ENCODE peak calls at places on chromosome 5, in four cellular contexts. P is fibroblast of lung, X is keratinocyte, U is colonic mucosa. T is an unnamed sample.

GRCh38 chr5:143126121-143127019 is 277.1 kb downstream of the NR3C1 start:
- DNase-seq in X (no peak), P (no peak), U (no peak), T (no peak)

GRCh38 chr5:172403191-172403794 is 51.0 kb downstream of the SH3PXD2B start:
- DNase-seq in X (no peak), U (peak), P (peak), T (no peak)

GRCh38 chr5:57247765-57248164 is 73.9 kb downstream of the GPBP1 start:
- DNase-seq in P (no peak), U (no peak), X (no peak), T (no peak)

GRCh38 chr5:122121782-122122465 is 7.4 kb upstream of the ZNF474 start:
- DNase-seq in X (no peak), P (peak), U (no peak), T (no peak)

GRCh38 chr5:79464695-79465332 is 49.1 kb downstream of the HOMER1 start:
- DNase-seq in P (no peak), X (no peak), U (no peak), T (no peak)

GRCh38 chr5:73120222-73121108 is at the start of gene TMEM171:
- DNase-seq in P (peak), X (no peak), U (peak), T (peak)

GRCh38 chr5:177500685-177501522 is 3.5 kb upstream of the PDLIM7 start:
- DNase-seq in U (peak), P (peak), X (no peak), T (peak)

GRCh38 chr5:43193171-43193951 is 1.3 kb downstream of the NIM1K start:
- DNase-seq in X (peak), P (peak), U (no peak), T (no peak)

GRCh38 chr5:3736926-3737325 is 141.3 kb downstream of the IRX1 start:
- DNase-seq in U (no peak), X (no peak), P (peak), T (no peak)

GRCh38 chr5:95842955-95843544 is 20.5 kb upstream of the GLRX start:
- DNase-seq in U (peak), P (peak), X (no peak), T (peak)

GRCh38 chr5:4942831-4943178 is 197.3 kb upstream of the ADAMTS16 start:
- DNase-seq in U (no peak), X (no peak), P (no peak), T (peak)

GRCh38 chr5:143405063-143405746 is 1.7 kb upstream of the NR3C1 start:
- DNase-seq in X (no peak), U (peak), P (peak), T (peak)

GRCh38 chr5:96322865-96323264 is 110.2 kb downstream of the PCSK1 start:
- DNase-seq in U (no peak), X (no peak), P (no peak), T (no peak)

GRCh38 chr5:120139039-120139438 is 325.1 kb upstream of the PRR16 start:
- DNase-seq in U (no peak), X (no peak), P (peak), T (no peak)

GRCh38 chr5:78497573-78498533 is 137.4 kb downstream of the SCAMP1 start:
- DNase-seq in P (peak), U (peak), X (no peak), T (no peak)

GRCh38 chr5:143772621-143773020 is 39.3 kb upstream of the HMHB1 start:
- DNase-seq in X (no peak), P (no peak), U (no peak), T (no peak)

GRCh38 chr5:76927961-76928360 is 24.9 kb upstream of the CRHBP start:
- DNase-seq in U (no peak), P (no peak), X (no peak), T (no peak)

GRCh38 chr5:1511651-1512540 is 11.9 kb downstream of the LPCAT1 start:
- DNase-seq in X (no peak), U (peak), P (peak), T (peak)

GRCh38 chr5:150138551-150139265 is 16.9 kb downstream of the PDGFRB start:
- DNase-seq in P (peak), U (no peak), X (no peak), T (peak)

GRCh38 chr5:1278216-1278615 is 16.7 kb downstream of the TERT start:
- DNase-seq in P (no peak), U (no peak), X (no peak), T (no peak)

GRCh38 chr5:87121315-87122170 is 146.1 kb upstream of the RASA1 start:
- DNase-seq in X (no peak), U (no peak), P (peak), T (no peak)

GRCh38 chr5:20572560-20572959 is 584.6 kb upstream of the CDH18 start:
- DNase-seq in U (no peak), X (no peak), P (peak), T (no peak)

GRCh38 chr5:95163079-95163478 is 121.8 kb downstream of the MCTP1 start:
- DNase-seq in X (no peak), P (no peak), U (no peak), T (no peak)

GRCh38 chr5:172881691-172882370 is 47.8 kb downstream of the ERGIC1 start:
- DNase-seq in P (peak), X (no peak), U (no peak), T (no peak)

GRCh38 chr5:110159202-110159601 is 469.5 kb downstream of the MAN2A1 start:
- DNase-seq in X (peak), P (peak), U (no peak), T (no peak)

GRCh38 chr5:1410156-1411014 is 34.9 kb downstream of the SLC6A3 start:
- DNase-seq in X (no peak), U (no peak), P (no peak), T (no peak)

GRCh38 chr5:1089621-1090040 is 22.2 kb downstream of the SLC12A7 start:
- DNase-seq in U (no peak), P (no peak), X (no peak), T (no peak)

GRCh38 chr5:156475831-156476551 is 149.0 kb downstream of the SGCD start:
- DNase-seq in U (peak), P (peak), X (no peak), T (peak)

GRCh38 chr5:142800776-142801494 is 30.8 kb downstream of the ARHGAP26 start:
- DNase-seq in P (no peak), X (no peak), U (no peak), T (no peak)

GRCh38 chr5:131627466-131627865 is 7.6 kb downstream of the RAPGEF6 start:
- DNase-seq in X (no peak), P (peak), U (no peak), T (no peak)

GRCh38 chr5:36607114-36607561 is 732 bp downstream of the SLC1A3 start:
- DNase-seq in P (peak), U (no peak), X (no peak), T (no peak)

GRCh38 chr5:158127536-158127935 is 268.6 kb upstream of the CLINT1 start:
- DNase-seq in P (no peak), X (no peak), U (no peak), T (no peak)

GRCh38 chr5:56310711-56311204 is 77.6 kb upstream of the ANKRD55 start:
- DNase-seq in P (peak), X (no peak), U (no peak), T (no peak)

GRCh38 chr5:618450-618849 is 6.3 kb downstream of the CEP72 start:
- DNase-seq in U (no peak), P (no peak), X (no peak), T (no peak)

GRCh38 chr5:104947061-104947460 is 1384.5 kb upstream of the NUDT12 start:
- DNase-seq in X (no peak), U (no peak), P (no peak), T (no peak)

GRCh38 chr5:139696167-139696893 is 48.2 kb downstream of the CXXC5 start:
- DNase-seq in P (no peak), X (no peak), U (no peak), T (peak)

GRCh38 chr5:2740849-2741555 is 10.5 kb downstream of the IRX2 start:
- DNase-seq in X (no peak), U (no peak), P (no peak), T (no peak)

GRCh38 chr5:38441730-38442573 is 114.5 kb downstream of the LIFR start:
- DNase-seq in X (no peak), U (peak), P (peak), T (peak)

GRCh38 chr5:89996892-89997291 is 412.7 kb downstream of the CETN3 start:
- DNase-seq in X (no peak), P (no peak), U (peak), T (no peak)

GRCh38 chr5:138157626-138158025 is 18.4 kb upstream of the NME5 start:
- DNase-seq in U (no peak), P (no peak), X (no peak), T (no peak)

GRCh38 chr5:138163721-138164120 is 14.7 kb downstream of the BRD8 start:
- DNase-seq in X (no peak), P (no peak), U (no peak), T (no peak)

GRCh38 chr5:138160706-138161105 is 17.7 kb downstream of the BRD8 start:
- DNase-seq in P (no peak), X (no peak), U (no peak), T (no peak)

DNA sequence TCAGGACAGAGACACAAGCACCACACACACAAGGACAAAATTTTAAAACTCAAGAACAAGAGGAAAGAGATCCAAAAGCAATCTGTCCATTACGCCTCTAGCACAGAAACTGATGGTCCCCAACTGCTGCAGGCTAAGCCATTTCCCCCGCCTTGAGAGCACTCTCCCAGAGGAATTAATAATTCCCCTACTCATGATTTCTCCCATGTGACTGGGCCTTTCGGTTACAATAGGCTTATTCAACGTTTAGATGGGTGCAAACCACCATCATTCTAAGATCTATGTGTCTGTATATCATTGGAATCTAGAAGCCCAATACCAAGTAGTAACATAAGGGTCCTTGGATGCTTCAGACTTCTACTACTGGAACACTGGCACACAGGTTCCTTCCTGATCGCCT is 18.8 kb downstream of the BRD8 start:
- DNase-seq in P (no peak), X (no peak), U (no peak), T (no peak)
- H3K9ac ChIP-seq in P (no peak), X (no peak), U (no peak), T (no peak)

DNA sequence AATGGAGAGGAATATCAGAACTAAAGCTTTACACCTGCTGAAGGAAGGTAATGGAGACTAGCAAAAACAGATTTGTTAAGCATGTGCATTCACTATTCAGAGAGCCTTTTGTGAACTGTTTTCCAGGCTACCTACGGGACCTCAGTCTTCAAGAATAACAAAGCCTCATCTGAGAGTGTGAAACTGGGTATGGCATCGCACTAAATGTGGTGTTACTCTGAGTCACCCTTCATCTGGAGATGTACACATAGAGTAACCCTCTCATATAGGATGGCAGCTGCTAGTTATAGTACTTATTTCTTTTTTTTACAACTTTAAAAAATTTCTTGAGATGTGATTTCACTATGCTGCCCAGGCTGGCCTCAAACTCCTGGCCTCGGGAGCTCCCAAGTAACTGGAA is 306.8 kb downstream of the ZNF608 start:
- DNase-seq in X (no peak), U (no peak), P (no peak), T (no peak)
- H3K9ac ChIP-seq in X (no peak), U (no peak), P (no peak), T (no peak)

GRCh38 chr5:167233507-167233906 is 1057.9 kb upstream of the WWC1 start:
- DNase-seq in U (no peak), X (no peak), P (peak), T (no peak)

GRCh38 chr5:167230414-167230813 is 1061.0 kb upstream of the WWC1 start:
- DNase-seq in X (no peak), P (no peak), U (no peak), T (no peak)

GRCh38 chr5:167232675-167233074 is 1058.8 kb upstream of the WWC1 start:
- DNase-seq in U (no peak), P (no peak), X (no peak), T (no peak)

GRCh38 chr5:167229751-167230150 is 1061.7 kb upstream of the WWC1 start:
- DNase-seq in U (no peak), X (peak), P (no peak), T (no peak)

GRCh38 chr5:167228134-167228533 is 1063.3 kb upstream of the WWC1 start:
- DNase-seq in X (no peak), U (no peak), P (no peak), T (no peak)
- H3K9ac ChIP-seq in X (no peak), U (no peak), P (no peak), T (no peak)

GRCh38 chr5:88665750-88666215 is 217.2 kb downstream of the MEF2C start:
- DNase-seq in P (peak), U (no peak), X (no peak), T (peak)
- H3K9ac ChIP-seq in P (no peak), U (no peak), X (no peak), T (no peak)

GRCh38 chr5:53045263-53045662 is 56.1 kb downstream of the ITGA2 start:
- DNase-seq in P (peak), X (no peak), U (no peak), T (no peak)

GRCh38 chr5:53038196-53038847 is 49.2 kb downstream of the ITGA2 start:
- DNase-seq in X (peak), P (no peak), U (no peak), T (no peak)

GRCh38 chr5:53041071-53041692 is 52.0 kb downstream of the ITGA2 start:
- DNase-seq in P (peak), U (no peak), X (no peak), T (no peak)

GRCh38 chr5:53039855-53040254 is 50.7 kb downstream of the ITGA2 start:
- DNase-seq in X (no peak), P (no peak), U (no peak), T (no peak)

GRCh38 chr5:53041740-53042139 is 52.6 kb downstream of the ITGA2 start:
- DNase-seq in U (no peak), P (no peak), X (no peak), T (no peak)
- H3K9ac ChIP-seq in U (no peak), P (no peak), X (no peak), T (no peak)

GRCh38 chr5:141322261-141322660 is 1.7 kb upstream of the TAF7 start:
- DNase-seq in P (no peak), X (no peak), U (no peak), T (no peak)

GRCh38 chr5:141320225-141321169 is at the start of gene TAF7:
- DNase-seq in X (peak), P (peak), U (peak), T (peak)

GRCh38 chr5:141319202-141319601 is 1.4 kb downstream of the TAF7 start:
- DNase-seq in P (no peak), X (no peak), U (no peak), T (no peak)

GRCh38 chr5:141313711-141314110 is 6.9 kb downstream of the TAF7 start:
- DNase-seq in X (no peak), U (no peak), P (no peak), T (no peak)

GRCh38 chr5:141319699-141320098 is 885 bp downstream of the TAF7 start:
- DNase-seq in P (no peak), X (no peak), U (no peak), T (no peak)
- H3K9ac ChIP-seq in P (no peak), X (no peak), U (no peak), T (peak)

GRCh38 chr5:159184236-159184635 is 25.1 kb downstream of the RNF145 start:
- DNase-seq in U (no peak), X (no peak), P (peak), T (no peak)

GRCh38 chr5:159183247-159183646 is 26.1 kb downstream of the RNF145 start:
- DNase-seq in U (no peak), X (no peak), P (no peak), T (no peak)

GRCh38 chr5:159186319-159186718 is 23.0 kb downstream of the RNF145 start:
- DNase-seq in X (no peak), P (no peak), U (no peak), T (no peak)

GRCh38 chr5:159185773-159186172 is 23.6 kb downstream of the RNF145 start:
- DNase-seq in U (no peak), P (no peak), X (no peak), T (no peak)

GRCh38 chr5:159184858-159185381 is 24.4 kb downstream of the RNF145 start:
- DNase-seq in U (no peak), P (peak), X (no peak), T (no peak)
- H3K9ac ChIP-seq in U (no peak), P (peak), X (peak), T (no peak)

GRCh38 chr5:178899289-178899688 is 3.6 kb downstream of the ZFP2 start:
- DNase-seq in U (no peak), X (no peak), P (no peak), T (no peak)

DNA sequence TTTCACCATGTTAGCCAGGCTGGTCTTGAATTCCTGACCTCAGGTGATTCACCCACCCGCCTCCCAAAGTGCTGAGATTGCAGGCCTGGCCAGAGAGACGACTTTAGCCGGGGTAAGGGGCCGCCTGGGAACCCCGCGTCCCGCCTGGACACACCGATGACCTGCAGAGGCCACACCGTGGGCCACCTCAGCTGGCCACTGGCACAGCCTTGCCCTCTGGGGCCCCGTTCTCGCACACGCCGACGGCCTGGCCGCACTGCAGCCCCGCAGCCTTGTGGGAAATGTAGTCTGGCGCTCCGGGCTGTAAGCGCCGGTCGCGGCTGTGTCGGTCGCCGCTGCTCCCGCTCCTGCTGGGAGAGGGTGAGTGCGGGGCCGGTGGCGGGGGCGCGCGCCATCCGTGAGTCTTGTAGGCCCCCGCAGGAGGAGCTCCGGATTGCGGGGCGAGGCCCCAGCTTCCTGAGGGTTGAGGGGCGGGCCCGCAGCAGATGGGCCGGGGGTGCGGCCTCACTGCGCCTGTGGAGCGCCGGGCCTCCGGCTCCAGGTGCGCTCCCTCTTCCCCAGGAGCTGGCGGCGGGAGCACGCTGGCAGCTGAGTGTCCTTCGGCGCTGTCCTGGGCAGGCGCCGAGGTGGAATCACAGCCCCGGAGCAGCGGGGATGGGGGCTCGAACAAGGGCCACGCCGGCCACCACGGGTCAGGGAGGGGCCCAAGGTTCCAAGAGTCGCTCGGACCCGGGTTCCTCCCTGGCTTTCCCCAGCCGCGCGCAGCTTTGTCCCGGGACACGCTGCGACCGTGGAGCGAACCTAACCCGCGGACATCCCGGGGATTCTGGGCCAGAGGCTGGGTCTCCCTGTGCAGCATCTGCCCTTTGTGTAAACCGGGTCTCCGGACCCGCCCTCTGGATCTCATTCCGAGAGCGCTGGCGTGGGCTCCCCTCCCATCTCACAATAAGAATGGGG is at the start of gene ZFP2:
- DNase-seq in X (no peak), U (peak), P (peak), T (peak)
- H3K9ac ChIP-seq in X (peak), U (peak), P (peak), T (peak)

T was measured in H9.